ENCODE peak calls at places on chromosomes 13 and 19, in four cellular contexts. One of them, this sample, is unnamed.
A peak's percentile ranks its signal among the peaks of the same experiment; 100 is the strongest.

GRCh38 chr19:4120531-4120930 is 3.4 kb downstream of the MAP2K2 start:
- DNase-seq in mammary epithelial cell: no peak
- DNase-seq in coronary artery: no peak
- DNase-seq in lower lobe of right lung: no peak
- DNase-seq in this sample: no peak

GRCh38 chr13:40639226-40639681 is 27.2 kb downstream of the FOXO1 start:
- DNase-seq in lower lobe of right lung: no peak
- DNase-seq in mammary epithelial cell: no peak
- DNase-seq in coronary artery: no peak
- DNase-seq in this sample: no peak

GRCh38 chr13:39452412-39452811 is 150.6 kb downstream of the LHFPL6 start:
- DNase-seq in coronary artery: no peak
- DNase-seq in mammary epithelial cell: no peak
- DNase-seq in lower lobe of right lung: no peak
- DNase-seq in this sample: peak; percentile 25

GRCh38 chr13:66657165-66657895 is 572.8 kb downstream of the PCDH9 start:
- DNase-seq in lower lobe of right lung: peak; percentile 53
- DNase-seq in mammary epithelial cell: peak; percentile 97
- DNase-seq in coronary artery: no peak
- DNase-seq in this sample: peak; percentile 44

GRCh38 chr19:2478756-2479555 is 3.0 kb downstream of the GADD45B start:
- DNase-seq in mammary epithelial cell: peak; percentile 69
- DNase-seq in lower lobe of right lung: peak; percentile 88
- DNase-seq in coronary artery: peak; percentile 87
- DNase-seq in this sample: peak; percentile 87

GRCh38 chr13:99983401-99984133 is 2.0 kb downstream of the ZIC2 start:
- DNase-seq in mammary epithelial cell: no peak
- DNase-seq in coronary artery: no peak
- DNase-seq in lower lobe of right lung: no peak
- DNase-seq in this sample: no peak

GRCh38 chr13:51590966-51591627 is 6.8 kb downstream of the WDFY2 start:
- DNase-seq in lower lobe of right lung: no peak
- DNase-seq in mammary epithelial cell: peak; percentile 68
- DNase-seq in coronary artery: no peak
- DNase-seq in this sample: no peak

GRCh38 chr19:3618144-3618810 is 8.3 kb downstream of the CACTIN start:
- DNase-seq in lower lobe of right lung: no peak
- DNase-seq in coronary artery: no peak
- DNase-seq in mammary epithelial cell: no peak
- DNase-seq in this sample: peak; percentile 64

GRCh38 chr19:47419037-47419783 is at the start of gene MEIS3:
- DNase-seq in lower lobe of right lung: no peak
- DNase-seq in mammary epithelial cell: no peak
- DNase-seq in coronary artery: no peak
- DNase-seq in this sample: no peak

GRCh38 chr13:82370306-82370705 is 1512.0 kb downstream of the SLITRK1 start:
- DNase-seq in coronary artery: no peak
- DNase-seq in lower lobe of right lung: no peak
- DNase-seq in mammary epithelial cell: no peak
- DNase-seq in this sample: no peak

GRCh38 chr13:30730526-30730925 is 4.8 kb upstream of the ALOX5AP start:
- DNase-seq in coronary artery: peak; percentile 54
- DNase-seq in lower lobe of right lung: no peak
- DNase-seq in mammary epithelial cell: no peak
- DNase-seq in this sample: no peak

GRCh38 chr19:53868091-53868891 is 608 bp downstream of the MYADM start:
- DNase-seq in coronary artery: peak; percentile 89
- DNase-seq in lower lobe of right lung: peak; percentile 83
- DNase-seq in mammary epithelial cell: peak; percentile 37
- DNase-seq in this sample: peak; percentile 61

GRCh38 chr13:20140487-20140886 is 20.4 kb downstream of the GJA3 start:
- DNase-seq in mammary epithelial cell: no peak
- DNase-seq in lower lobe of right lung: no peak
- DNase-seq in coronary artery: peak; percentile 41
- DNase-seq in this sample: no peak

GRCh38 chr13:74372511-74372910 is 238.3 kb upstream of the KLF12 start:
- DNase-seq in lower lobe of right lung: no peak
- DNase-seq in coronary artery: no peak
- DNase-seq in mammary epithelial cell: no peak
- DNase-seq in this sample: no peak

GRCh38 chr13:99086149-99086868 is 108.4 kb upstream of the DOCK9 start:
- DNase-seq in lower lobe of right lung: peak; percentile 76
- DNase-seq in mammary epithelial cell: peak; percentile 64
- DNase-seq in coronary artery: peak; percentile 76
- DNase-seq in this sample: peak; percentile 32

GRCh38 chr19:39405261-39405912 is 1.3 kb upstream of the ZFP36 start:
- DNase-seq in coronary artery: no peak
- DNase-seq in mammary epithelial cell: no peak
- DNase-seq in lower lobe of right lung: no peak
- DNase-seq in this sample: peak; percentile 9

GRCh38 chr13:82878536-82878935 is 1003.7 kb downstream of the SLITRK1 start:
- DNase-seq in lower lobe of right lung: no peak
- DNase-seq in mammary epithelial cell: peak; percentile 48
- DNase-seq in coronary artery: no peak
- DNase-seq in this sample: no peak

GRCh38 chr19:32566246-32566830 is 14.7 kb upstream of the PDCD5 start:
- DNase-seq in mammary epithelial cell: no peak
- DNase-seq in lower lobe of right lung: no peak
- DNase-seq in coronary artery: no peak
- DNase-seq in this sample: no peak

GRCh38 chr19:44741841-44742352 is 6.6 kb upstream of the BCL3 start:
- DNase-seq in mammary epithelial cell: peak; percentile 99
- DNase-seq in lower lobe of right lung: peak; percentile 96
- DNase-seq in coronary artery: peak; percentile 99
- DNase-seq in this sample: peak; percentile 98

GRCh38 chr19:53131732-53132131 is 978 bp downstream of the ZNF415 start:
- DNase-seq in coronary artery: no peak
- DNase-seq in mammary epithelial cell: no peak
- DNase-seq in lower lobe of right lung: no peak
- DNase-seq in this sample: no peak

GRCh38 chr13:98766716-98767115 is 14.2 kb upstream of the SLC15A1 start:
- DNase-seq in coronary artery: no peak
- DNase-seq in lower lobe of right lung: no peak
- DNase-seq in mammary epithelial cell: no peak
- DNase-seq in this sample: no peak

GRCh38 chr19:43318203-43318602 is 35.3 kb upstream of the CD177 start:
- DNase-seq in lower lobe of right lung: no peak
- DNase-seq in mammary epithelial cell: no peak
- DNase-seq in coronary artery: no peak
- DNase-seq in this sample: no peak

GRCh38 chr13:42740753-42741152 is 40.6 kb upstream of the FAM216B start:
- DNase-seq in mammary epithelial cell: no peak
- DNase-seq in lower lobe of right lung: peak; percentile 70
- DNase-seq in coronary artery: no peak
- DNase-seq in this sample: peak; percentile 36

GRCh38 chr13:37617162-37617561 is 18.6 kb upstream of the POSTN start:
- DNase-seq in mammary epithelial cell: peak; percentile 24
- DNase-seq in lower lobe of right lung: no peak
- DNase-seq in coronary artery: no peak
- DNase-seq in this sample: no peak

GRCh38 chr19:18713550-18714117 is 30.2 kb downstream of the CRTC1 start:
- DNase-seq in coronary artery: no peak
- DNase-seq in mammary epithelial cell: no peak
- DNase-seq in lower lobe of right lung: no peak
- DNase-seq in this sample: no peak

GRCh38 chr13:50636007-50636704 is 207.3 kb downstream of the DLEU7 start:
- DNase-seq in coronary artery: no peak
- DNase-seq in mammary epithelial cell: no peak
- DNase-seq in lower lobe of right lung: no peak
- DNase-seq in this sample: no peak

GRCh38 chr19:35555301-35556005 is 8.0 kb downstream of the ATP4A start:
- DNase-seq in mammary epithelial cell: peak; percentile 12
- DNase-seq in coronary artery: no peak
- DNase-seq in lower lobe of right lung: no peak
- DNase-seq in this sample: no peak

GRCh38 chr19:54421521-54421920 is 6.3 kb downstream of the TTYH1 start:
- DNase-seq in mammary epithelial cell: no peak
- DNase-seq in coronary artery: no peak
- DNase-seq in lower lobe of right lung: no peak
- DNase-seq in this sample: no peak

GRCh38 chr19:42295831-42296525 is 6.0 kb upstream of the PRR19 start:
- DNase-seq in mammary epithelial cell: peak; percentile 48
- DNase-seq in coronary artery: no peak
- DNase-seq in lower lobe of right lung: peak; percentile 86
- DNase-seq in this sample: peak; percentile 89

GRCh38 chr19:22545751-22546150 is 88.4 kb upstream of the ZNF492 start:
- DNase-seq in mammary epithelial cell: peak; percentile 5
- DNase-seq in lower lobe of right lung: no peak
- DNase-seq in coronary artery: no peak
- DNase-seq in this sample: peak; percentile 21

GRCh38 chr13:67223024-67223423 is 7.1 kb downstream of the PCDH9 start:
- DNase-seq in lower lobe of right lung: no peak
- DNase-seq in coronary artery: no peak
- DNase-seq in mammary epithelial cell: no peak
- DNase-seq in this sample: no peak

GRCh38 chr13:100580045-100580444 is 8.5 kb downstream of the GGACT start:
- DNase-seq in mammary epithelial cell: no peak
- DNase-seq in lower lobe of right lung: no peak
- DNase-seq in coronary artery: no peak
- DNase-seq in this sample: no peak

GRCh38 chr13:99860736-99861135 is 110.8 kb downstream of the ZIC5 start:
- DNase-seq in lower lobe of right lung: no peak
- DNase-seq in mammary epithelial cell: no peak
- DNase-seq in coronary artery: no peak
- DNase-seq in this sample: no peak

GRCh38 chr19:32599736-32600157 is 18.8 kb downstream of the PDCD5 start:
- DNase-seq in mammary epithelial cell: peak; percentile 23
- DNase-seq in lower lobe of right lung: no peak
- DNase-seq in coronary artery: no peak
- DNase-seq in this sample: no peak

GRCh38 chr13:113763254-113763653 is 4.2 kb downstream of the TMEM255B start:
- DNase-seq in coronary artery: no peak
- DNase-seq in lower lobe of right lung: no peak
- DNase-seq in mammary epithelial cell: no peak
- DNase-seq in this sample: no peak

GRCh38 chr13:35818577-35819165 is 312.5 kb downstream of the DCLK1 start:
- DNase-seq in coronary artery: no peak
- DNase-seq in lower lobe of right lung: no peak
- DNase-seq in mammary epithelial cell: peak; percentile 13
- DNase-seq in this sample: no peak

GRCh38 chr19:13007292-13008045 is 12.2 kb downstream of the NFIX start:
- DNase-seq in lower lobe of right lung: peak; percentile 89
- DNase-seq in coronary artery: no peak
- DNase-seq in mammary epithelial cell: peak; percentile 50
- DNase-seq in this sample: peak; percentile 65

GRCh38 chr13:50979187-50979586 is 69.6 kb downstream of the RNASEH2B start:
- DNase-seq in mammary epithelial cell: no peak
- DNase-seq in coronary artery: no peak
- DNase-seq in lower lobe of right lung: no peak
- DNase-seq in this sample: no peak

GRCh38 chr13:61246351-61246750 is 169.3 kb downstream of the PCDH20 start:
- DNase-seq in mammary epithelial cell: no peak
- DNase-seq in lower lobe of right lung: no peak
- DNase-seq in coronary artery: no peak
- DNase-seq in this sample: no peak
- H3K27ac ChIP-seq in mammary epithelial cell: no peak overlapping the region
- H3K27ac ChIP-seq in lower lobe of right lung: no peak overlapping the region
- H3K27ac ChIP-seq in coronary artery: no peak overlapping the region
- H3K27ac ChIP-seq in this sample: no peak overlapping the region

DNA sequence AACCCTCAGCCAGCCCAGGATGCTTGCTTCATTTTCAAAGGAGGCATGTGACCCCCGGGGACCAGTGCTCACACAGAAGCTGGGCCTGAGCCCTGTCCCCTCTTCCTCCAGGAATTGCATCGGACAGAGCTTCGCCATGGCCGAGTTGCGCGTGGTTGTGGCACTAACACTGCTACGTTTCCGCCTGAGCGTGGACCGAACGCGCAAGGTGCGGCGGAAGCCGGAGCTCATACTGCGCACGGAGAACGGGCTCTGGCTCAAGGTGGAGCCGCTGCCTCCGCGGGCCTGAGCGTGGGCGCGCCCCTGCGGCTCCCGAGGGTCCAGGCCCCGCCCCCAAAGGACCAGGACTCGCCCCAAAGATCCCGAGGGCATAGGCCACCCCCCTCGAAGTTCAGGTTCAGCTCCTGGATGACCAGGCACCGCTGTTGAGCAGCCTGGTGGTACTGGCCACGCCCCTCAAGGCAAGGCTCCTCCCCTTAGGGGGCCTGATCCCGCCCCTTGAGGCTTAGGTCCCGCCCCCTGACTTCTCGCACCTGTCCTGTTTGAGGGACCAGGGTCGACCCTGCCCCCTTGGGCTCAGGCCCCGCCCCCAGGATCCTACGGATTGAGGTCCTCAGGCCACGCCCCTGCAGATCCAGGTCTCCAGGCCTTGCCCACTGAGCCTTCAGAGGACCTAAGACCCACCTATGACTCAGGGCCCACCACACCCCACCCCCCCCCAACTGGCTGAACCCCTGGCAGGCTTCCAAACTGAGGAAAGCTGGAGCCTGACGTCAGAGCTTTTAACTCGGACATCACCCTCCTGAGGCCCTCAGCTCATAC is 43.1 kb downstream of the CYP4F22 start:
- DNase-seq in mammary epithelial cell: no peak
- DNase-seq in coronary artery: no peak
- DNase-seq in lower lobe of right lung: peak; percentile 57
- DNase-seq in this sample: no peak
- H3K4me3 ChIP-seq in mammary epithelial cell: peak overlapping the region; percentile 38
- H3K4me3 ChIP-seq in coronary artery: peak overlapping the region; percentile 63
- H3K4me3 ChIP-seq in lower lobe of right lung: peak overlapping the region; percentile 50
- H3K4me3 ChIP-seq in this sample: peak overlapping the region; percentile 30

GRCh38 chr19:11451942-11452813 is 16.7 kb downstream of the PRKCSH start:
- DNase-seq in mammary epithelial cell: no peak
- DNase-seq in coronary artery: no peak
- DNase-seq in lower lobe of right lung: no peak
- DNase-seq in this sample: no peak
- TF ChIP-seq CTCF in mammary epithelial cell: no peak
- TF ChIP-seq CTCF in coronary artery: no peak
- TF ChIP-seq CTCF in lower lobe of right lung: no peak
- TF ChIP-seq CTCF in this sample: no peak

GRCh38 chr13:90331974-90332373 is 1015.5 kb upstream of the MIR17HG start:
- DNase-seq in lower lobe of right lung: no peak
- DNase-seq in mammary epithelial cell: no peak
- DNase-seq in coronary artery: no peak
- DNase-seq in this sample: no peak
- H3K27ac ChIP-seq in lower lobe of right lung: no peak overlapping the region
- H3K27ac ChIP-seq in mammary epithelial cell: no peak overlapping the region
- H3K27ac ChIP-seq in coronary artery: no peak overlapping the region
- H3K27ac ChIP-seq in this sample: no peak overlapping the region

GRCh38 chr19:8196271-8196908 is 12.8 kb upstream of the CERS4 start:
- DNase-seq in coronary artery: no peak
- DNase-seq in mammary epithelial cell: no peak
- DNase-seq in lower lobe of right lung: no peak
- DNase-seq in this sample: no peak
- H3K4me3 ChIP-seq in coronary artery: no peak overlapping the region
- H3K4me3 ChIP-seq in mammary epithelial cell: no peak overlapping the region
- H3K4me3 ChIP-seq in lower lobe of right lung: no peak overlapping the region
- H3K4me3 ChIP-seq in this sample: no peak overlapping the region

This sample was measured in heart right ventricle.